ENCODE peak calls at places on chromosomes 4 and X, in six cellular contexts. P is Peyer's patch; I is effector memory CD4-positive, alpha-beta T cell; V is NCI-H526; T is astrocyte of the spinal cord; X is LoVo. R is an unnamed sample.

GRCh38 chr4:74109116-74109791 is 10.3 kb upstream of the CXCL2 start:
- DNase-seq in X (peak; percentile 92), V (no peak), P (peak; percentile 52), T (peak; percentile 94), I (no peak), R (no peak)

GRCh38 chr4:173301518-173302201 is 32.5 kb downstream of the HMGB2 start:
- DNase-seq in P (no peak), I (no peak), X (no peak), T (peak; percentile 66), V (peak; percentile 16), R (no peak)

GRCh38 chrX:95351089-95351488 is 1333.6 kb upstream of the DIAPH2 start:
- DNase-seq in X (no peak), I (no peak), V (no peak), P (no peak), T (no peak), R (no peak)

GRCh38 chr4:41939016-41939623 is 3.9 kb downstream of the TMEM33 start:
- DNase-seq in T (no peak), V (no peak), I (no peak), P (no peak), X (no peak), R (peak; percentile 52)

GRCh38 chrX:11952176-11952720 is 186.0 kb upstream of the FRMPD4 start:
- DNase-seq in P (no peak), V (no peak), I (no peak), X (no peak), T (peak; percentile 38), R (no peak)

GRCh38 chr4:41507292-41507933 is 30.5 kb upstream of the LIMCH1 start:
- DNase-seq in T (no peak), V (no peak), P (no peak), I (no peak), X (peak; percentile 26), R (no peak)

GRCh38 chr4:40056722-40057539 is at the start of gene N4BP2:
- DNase-seq in P (peak; percentile 87), V (peak; percentile 92), I (peak; percentile 50), X (peak; percentile 76), T (peak; percentile 89), R (peak; percentile 89)

GRCh38 chrX:107715331-107716044 is 60.1 kb downstream of the TSC22D3 start:
- DNase-seq in P (peak; percentile 53), X (no peak), I (no peak), V (no peak), T (no peak), R (no peak)

GRCh38 chrX:137479394-137479793 is 86.5 kb upstream of the ZIC3 start:
- DNase-seq in T (no peak), X (no peak), P (no peak), I (no peak), V (no peak), R (no peak)

R was measured in left lobe of liver.